ENCODE peak calls at places on chromosomes 12 and 14, in eight cellular contexts. S, R, Z, O, G, E, K and L are unnamed samples.
A peak's percentile ranks its signal among the peaks of the same experiment; 100 is the strongest.

GRCh38 chr12:80100566-80100965 is 1.2 kb downstream of the OTOGL start:
- DNase-seq in S (no peak), R (no peak), Z (no peak), O (no peak), G (peak; percentile 78), E (no peak), K (no peak), L (peak; percentile 8)

GRCh38 chr12:31874961-31875608 is 84.1 kb upstream of the RESF1 start:
- DNase-seq in S (peak; percentile 81), R (peak; percentile 75), Z (peak; percentile 6), O (peak; percentile 91), G (peak; percentile 78), E (peak; percentile 45), K (no peak), L (peak; percentile 39)

GRCh38 chr12:126935435-126935834 is 1331.5 kb upstream of the TMEM132C start:
- DNase-seq in S (no peak), R (no peak), Z (no peak), O (no peak), G (no peak), E (no peak), K (no peak), L (no peak)

GRCh38 chr14:73728106-73729014 is 14.2 kb upstream of the PNMA1 start:
- DNase-seq in S (peak; percentile 97), R (peak; percentile 91), Z (peak; percentile 62), O (peak; percentile 88), G (peak; percentile 47), E (peak; percentile 87), K (peak; percentile 84), L (peak; percentile 53)

GRCh38 chr14:68177728-68178127 is 358.1 kb downstream of the RAD51B start:
- DNase-seq in S (no peak), R (no peak), Z (no peak), O (no peak), G (no peak), E (no peak), K (no peak), L (no peak)

GRCh38 chr14:58599707-58600106 is 38.1 kb upstream of the DACT1 start:
- DNase-seq in S (no peak), R (no peak), Z (no peak), O (no peak), G (no peak), E (no peak), K (no peak), L (no peak)

GRCh38 chr14:80602931-80603330 is 338.6 kb downstream of the CEP128 start:
- DNase-seq in S (no peak), R (no peak), Z (no peak), O (no peak), G (no peak), E (no peak), K (no peak), L (no peak)

GRCh38 chr12:121871501-121871900 is 12.8 kb upstream of the HPD start:
- DNase-seq in S (no peak), R (no peak), Z (no peak), O (no peak), G (no peak), E (no peak), K (no peak), L (no peak)

GRCh38 chr12:116182359-116183063 is 95.0 kb downstream of the MED13L start:
- DNase-seq in S (peak; percentile 62), R (no peak), Z (no peak), O (no peak), G (no peak), E (no peak), K (no peak), L (no peak)

GRCh38 chr14:37253905-37254304 is 56.2 kb downstream of the MIPOL1 start:
- DNase-seq in S (no peak), R (peak; percentile 55), Z (no peak), O (peak; percentile 82), G (peak; percentile 76), E (peak; percentile 20), K (no peak), L (peak; percentile 50)

GRCh38 chr12:124369055-124369900 is 74.4 kb downstream of the RFLNA start:
- DNase-seq in S (no peak), R (peak; percentile 85), Z (peak; percentile 81), O (peak; percentile 98), G (peak; percentile 94), E (peak; percentile 94), K (peak; percentile 78), L (peak; percentile 89)

GRCh38 chr14:99976021-99976420 is 89.2 kb upstream of the EVL start:
- DNase-seq in S (no peak), R (no peak), Z (no peak), O (no peak), G (no peak), E (no peak), K (no peak), L (no peak)

GRCh38 chr12:120980800-120981368 is 2.5 kb downstream of the HNF1A start:
- DNase-seq in S (no peak), R (peak; percentile 80), Z (no peak), O (no peak), G (no peak), E (no peak), K (no peak), L (no peak)

GRCh38 chr14:53924754-53925153 is 31.9 kb downstream of the BMP4 start:
- DNase-seq in S (no peak), R (no peak), Z (peak; percentile 66), O (peak; percentile 81), G (peak; percentile 95), E (no peak), K (no peak), L (peak; percentile 93)

GRCh38 chr14:41607966-41608663 is 1.4 kb downstream of the LRFN5 start:
- DNase-seq in S (peak; percentile 71), R (no peak), Z (no peak), O (no peak), G (peak; percentile 14), E (no peak), K (peak; percentile 38), L (no peak)

GRCh38 chr14:41605550-41606248 is 977 bp upstream of the LRFN5 start:
- DNase-seq in S (peak; percentile 91), R (no peak), Z (no peak), O (peak; percentile 69), G (peak; percentile 65), E (no peak), K (peak; percentile 35), L (no peak)

GRCh38 chr14:41607119-41607785 is 576 bp downstream of the LRFN5 start:
- DNase-seq in S (peak; percentile 68), R (no peak), Z (no peak), O (no peak), G (peak; percentile 19), E (no peak), K (peak; percentile 34), L (no peak)

GRCh38 chr14:41606249-41607118 is at the start of gene LRFN5:
- DNase-seq in S (peak; percentile 86), R (no peak), Z (no peak), O (peak; percentile 65), G (peak; percentile 53), E (peak; percentile 45), K (peak; percentile 38), L (no peak)

DNA sequence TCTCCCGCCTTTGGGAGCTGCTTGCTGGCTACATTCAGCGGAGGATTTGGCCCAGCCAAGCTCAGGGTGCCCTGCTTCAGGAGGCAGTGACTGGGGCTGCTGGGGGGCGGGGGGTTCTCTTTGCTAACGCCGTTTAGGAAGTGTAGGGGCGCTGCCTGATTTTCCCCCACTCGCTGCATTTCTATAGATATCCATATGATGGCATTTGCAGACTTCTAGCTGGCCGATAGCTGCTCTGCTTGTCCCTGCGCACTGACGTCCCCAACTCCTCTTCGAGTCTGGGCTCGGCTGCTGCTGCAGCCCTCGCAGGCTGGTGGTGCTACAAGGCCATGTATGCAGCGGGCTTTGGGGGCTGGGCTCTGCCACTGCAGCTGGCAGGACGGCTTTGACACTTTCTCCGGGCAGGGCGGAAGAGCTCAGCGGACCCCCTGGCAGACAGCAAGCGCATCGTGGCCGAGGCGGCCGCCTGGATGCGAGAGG is 3.1 kb downstream of the LRFN5 start:
- DNase-seq in S (peak; percentile 94), R (no peak), Z (no peak), O (peak; percentile 70), G (peak; percentile 48), E (peak; percentile 29), K (peak; percentile 79), L (no peak)
- TF ChIP-seq CTCF in S (peak; percentile 71), R (no peak), Z (peak; percentile 63), O (peak; percentile 43), G (no peak), E (no peak), K (no peak), L (no peak)

GRCh38 chr12:63770375-63770774 is 9.3 kb upstream of the RXYLT1 start:
- DNase-seq in S (no peak), R (no peak), Z (no peak), O (no peak), G (no peak), E (no peak), K (no peak), L (no peak)
- TF ChIP-seq CTCF in S (no peak), R (no peak), Z (no peak), O (no peak), G (no peak), E (no peak), K (no peak), L (no peak)

DNA sequence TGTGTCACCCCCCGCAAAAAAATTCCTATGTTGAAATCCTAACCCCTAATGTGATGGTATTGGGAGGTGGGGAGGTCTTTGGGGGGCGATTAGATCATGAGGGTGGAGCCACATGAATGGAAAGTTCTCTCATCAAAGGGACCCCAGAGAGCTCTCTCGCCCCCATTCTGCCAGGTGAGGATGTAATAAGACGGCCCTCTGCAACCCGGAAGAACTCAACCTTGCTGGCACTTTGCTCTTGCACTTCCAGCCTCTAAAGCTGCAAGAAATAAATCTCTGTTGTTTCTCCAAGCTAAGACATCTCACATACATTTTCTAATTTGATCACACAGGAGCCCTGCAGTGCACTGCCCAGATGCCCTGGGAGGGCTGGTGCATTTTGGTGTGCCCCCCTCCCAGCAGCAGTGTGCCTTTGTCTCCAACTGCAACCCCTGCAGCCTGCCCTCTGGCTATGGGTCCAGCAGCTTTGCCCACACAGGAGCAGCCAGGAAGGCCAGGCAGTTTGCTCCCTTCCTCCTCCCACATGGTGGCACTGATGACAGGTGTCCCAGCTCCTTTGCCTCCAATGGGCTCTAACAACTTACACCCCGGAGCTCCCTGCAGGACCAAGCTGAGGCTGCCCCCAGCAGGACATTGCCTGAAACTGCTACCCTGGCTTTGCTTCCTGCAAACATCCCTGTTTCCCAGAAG is 59.3 kb downstream of the C14orf132 start:
- DNase-seq in S (peak; percentile 91), R (peak; percentile 72), Z (peak; percentile 19), O (peak; percentile 78), G (peak; percentile 53), E (no peak), K (peak; percentile 79), L (peak; percentile 70)
- TF ChIP-seq CTCF in S (peak; percentile 87), R (peak; percentile 43), Z (peak; percentile 93), O (peak; percentile 91), G (peak; percentile 92), E (no peak), K (peak; percentile 79), L (peak; percentile 89)

GRCh38 chr12:125451408-125451807 is 386.2 kb downstream of the AACS start:
- DNase-seq in S (no peak), R (no peak), Z (no peak), O (no peak), G (no peak), E (no peak), K (no peak), L (no peak)

GRCh38 chr12:125453751-125454150 is 388.5 kb downstream of the AACS start:
- DNase-seq in S (no peak), R (no peak), Z (no peak), O (no peak), G (no peak), E (no peak), K (peak; percentile 88), L (no peak)

GRCh38 chr12:125454786-125455450 is 389.7 kb downstream of the AACS start:
- DNase-seq in S (peak; percentile 46), R (no peak), Z (no peak), O (no peak), G (no peak), E (no peak), K (no peak), L (no peak)

GRCh38 chr12:125455556-125455955 is 390.3 kb downstream of the AACS start:
- DNase-seq in S (peak; percentile 62), R (no peak), Z (no peak), O (no peak), G (no peak), E (no peak), K (no peak), L (no peak)
- TF ChIP-seq CTCF in S (peak; percentile 78), R (no peak), Z (peak; percentile 26), O (no peak), G (no peak), E (no peak), K (peak; percentile 30), L (no peak)